ENCODE peak calls at places on chromosomes 16 and 17, in five cellular contexts. One of them, this sample, is unnamed.

GRCh38 chr16:26787924-26788323 is 278.8 kb upstream of the C16orf82 start:
- DNase-seq in CD8-positive, alpha-beta memory T cell: no peak
- DNase-seq in A549: no peak
- DNase-seq in nephron progenitor cell: no peak
- DNase-seq in EH: no peak
- DNase-seq in this sample: no peak

GRCh38 chr17:60173304-60173807 is 23.6 kb downstream of the CA4 start:
- DNase-seq in CD8-positive, alpha-beta memory T cell: no peak
- DNase-seq in A549: no peak
- DNase-seq in nephron progenitor cell: no peak
- DNase-seq in EH: peak
- DNase-seq in this sample: no peak

GRCh38 chr17:54972406-54973138 is 4.0 kb downstream of the STXBP4 start:
- DNase-seq in nephron progenitor cell: no peak
- DNase-seq in A549: no peak
- DNase-seq in EH: no peak
- DNase-seq in CD8-positive, alpha-beta memory T cell: no peak
- DNase-seq in this sample: no peak

GRCh38 chr17:58960068-58960467 is 146.6 kb downstream of the TRIM37 start:
- DNase-seq in CD8-positive, alpha-beta memory T cell: no peak
- DNase-seq in nephron progenitor cell: no peak
- DNase-seq in EH: peak
- DNase-seq in A549: peak
- DNase-seq in this sample: no peak

GRCh38 chr16:29675811-29676643 is 3.0 kb upstream of the QPRT start:
- DNase-seq in EH: peak
- DNase-seq in CD8-positive, alpha-beta memory T cell: no peak
- DNase-seq in A549: peak
- DNase-seq in nephron progenitor cell: no peak
- DNase-seq in this sample: no peak

GRCh38 chr17:6323626-6324356 is 111.1 kb downstream of the AIPL1 start:
- DNase-seq in EH: peak
- DNase-seq in nephron progenitor cell: no peak
- DNase-seq in CD8-positive, alpha-beta memory T cell: no peak
- DNase-seq in A549: no peak
- DNase-seq in this sample: no peak

GRCh38 chr17:81518113-81518784 is 5.7 kb upstream of the ACTG1 start:
- DNase-seq in CD8-positive, alpha-beta memory T cell: no peak
- DNase-seq in nephron progenitor cell: peak
- DNase-seq in EH: peak
- DNase-seq in A549: no peak
- DNase-seq in this sample: no peak

GRCh38 chr16:50741225-50741807 is 570 bp upstream of the CYLD start:
- DNase-seq in CD8-positive, alpha-beta memory T cell: no peak
- DNase-seq in A549: no peak
- DNase-seq in nephron progenitor cell: no peak
- DNase-seq in EH: no peak
- DNase-seq in this sample: no peak

GRCh38 chr16:77409311-77409710 is 25.5 kb downstream of the ADAMTS18 start:
- DNase-seq in nephron progenitor cell: peak
- DNase-seq in A549: no peak
- DNase-seq in CD8-positive, alpha-beta memory T cell: no peak
- DNase-seq in EH: no peak
- DNase-seq in this sample: no peak

GRCh38 chr17:80145076-80146075 is 1.6 kb downstream of the EIF4A3 start:
- DNase-seq in CD8-positive, alpha-beta memory T cell: no peak
- DNase-seq in nephron progenitor cell: no peak
- DNase-seq in EH: peak
- DNase-seq in A549: no peak
- DNase-seq in this sample: no peak

GRCh38 chr16:11670171-11671131 is 2.2 kb downstream of the SNN start:
- DNase-seq in nephron progenitor cell: no peak
- DNase-seq in EH: no peak
- DNase-seq in A549: no peak
- DNase-seq in CD8-positive, alpha-beta memory T cell: peak
- DNase-seq in this sample: peak

GRCh38 chr16:67542464-67542863 is 13.8 kb downstream of the RIPOR1 start:
- DNase-seq in EH: peak
- DNase-seq in CD8-positive, alpha-beta memory T cell: peak
- DNase-seq in nephron progenitor cell: no peak
- DNase-seq in A549: peak
- DNase-seq in this sample: peak

GRCh38 chr17:17663160-17664072 is 17.8 kb upstream of the RAI1 start:
- DNase-seq in A549: peak
- DNase-seq in CD8-positive, alpha-beta memory T cell: peak
- DNase-seq in nephron progenitor cell: peak
- DNase-seq in EH: peak
- DNase-seq in this sample: peak

GRCh38 chr17:59178266-59178665 is 22.7 kb downstream of the PRR11 start:
- DNase-seq in CD8-positive, alpha-beta memory T cell: no peak
- DNase-seq in nephron progenitor cell: no peak
- DNase-seq in A549: no peak
- DNase-seq in EH: no peak
- DNase-seq in this sample: no peak

GRCh38 chr17:34371405-34371804 is 8.4 kb upstream of the CCL1 start:
- DNase-seq in A549: no peak
- DNase-seq in EH: no peak
- DNase-seq in nephron progenitor cell: no peak
- DNase-seq in CD8-positive, alpha-beta memory T cell: no peak
- DNase-seq in this sample: no peak

GRCh38 chr16:842061-842476 is 41.5 kb upstream of the GNG13 start:
- DNase-seq in A549: no peak
- DNase-seq in nephron progenitor cell: no peak
- DNase-seq in EH: no peak
- DNase-seq in CD8-positive, alpha-beta memory T cell: no peak
- DNase-seq in this sample: no peak

GRCh38 chr17:6461792-6462524 is 17.7 kb downstream of the PIMREG start:
- DNase-seq in nephron progenitor cell: no peak
- DNase-seq in EH: no peak
- DNase-seq in CD8-positive, alpha-beta memory T cell: no peak
- DNase-seq in A549: no peak
- DNase-seq in this sample: no peak

GRCh38 chr17:18277076-18277475 is 16.6 kb downstream of the MIEF2 start:
- DNase-seq in A549: no peak
- DNase-seq in nephron progenitor cell: no peak
- DNase-seq in CD8-positive, alpha-beta memory T cell: no peak
- DNase-seq in EH: no peak
- DNase-seq in this sample: no peak

GRCh38 chr16:86026916-86027315 is 128.0 kb downstream of the IRF8 start:
- DNase-seq in EH: no peak
- DNase-seq in nephron progenitor cell: no peak
- DNase-seq in A549: no peak
- DNase-seq in CD8-positive, alpha-beta memory T cell: no peak
- DNase-seq in this sample: no peak

GRCh38 chr16:22070361-22071351 is 21.7 kb upstream of the VWA3A start:
- DNase-seq in A549: no peak
- DNase-seq in CD8-positive, alpha-beta memory T cell: no peak
- DNase-seq in EH: no peak
- DNase-seq in nephron progenitor cell: no peak
- DNase-seq in this sample: no peak

GRCh38 chr16:69762843-69763556 is 868 bp downstream of the WWP2 start:
- DNase-seq in nephron progenitor cell: no peak
- DNase-seq in A549: no peak
- DNase-seq in CD8-positive, alpha-beta memory T cell: peak
- DNase-seq in EH: peak
- DNase-seq in this sample: no peak

GRCh38 chr16:82055728-82056549 is 20.9 kb downstream of the HSD17B2 start:
- DNase-seq in A549: no peak
- DNase-seq in CD8-positive, alpha-beta memory T cell: no peak
- DNase-seq in EH: no peak
- DNase-seq in nephron progenitor cell: no peak
- DNase-seq in this sample: no peak

GRCh38 chr17:37117743-37118142 is 169.0 kb downstream of the AATF start:
- DNase-seq in EH: no peak
- DNase-seq in nephron progenitor cell: no peak
- DNase-seq in A549: no peak
- DNase-seq in CD8-positive, alpha-beta memory T cell: no peak
- DNase-seq in this sample: no peak

GRCh38 chr17:31488982-31489294 is 97.5 kb downstream of the RAB11FIP4 start:
- DNase-seq in A549: no peak
- DNase-seq in CD8-positive, alpha-beta memory T cell: peak
- DNase-seq in nephron progenitor cell: no peak
- DNase-seq in EH: no peak
- DNase-seq in this sample: no peak

GRCh38 chr17:15511142-15511541 is 43.7 kb upstream of the CDRT4 start:
- DNase-seq in nephron progenitor cell: no peak
- DNase-seq in EH: no peak
- DNase-seq in A549: no peak
- DNase-seq in CD8-positive, alpha-beta memory T cell: no peak
- DNase-seq in this sample: no peak

GRCh38 chr16:72928089-72928981 is 119.6 kb downstream of the ZFHX3 start:
- DNase-seq in CD8-positive, alpha-beta memory T cell: no peak
- DNase-seq in EH: no peak
- DNase-seq in nephron progenitor cell: no peak
- DNase-seq in A549: no peak
- DNase-seq in this sample: no peak

GRCh38 chr16:55506083-55506482 is 2.8 kb upstream of the LPCAT2 start:
- DNase-seq in EH: no peak
- DNase-seq in nephron progenitor cell: no peak
- DNase-seq in CD8-positive, alpha-beta memory T cell: no peak
- DNase-seq in A549: no peak
- DNase-seq in this sample: no peak

GRCh38 chr17:76166168-76166567 is 25.1 kb upstream of the FOXJ1 start:
- DNase-seq in CD8-positive, alpha-beta memory T cell: no peak
- DNase-seq in A549: no peak
- DNase-seq in nephron progenitor cell: no peak
- DNase-seq in EH: peak
- DNase-seq in this sample: no peak

GRCh38 chr17:47257651-47258339 is 4.2 kb downstream of the ITGB3 start:
- DNase-seq in A549: no peak
- DNase-seq in EH: peak
- DNase-seq in nephron progenitor cell: no peak
- DNase-seq in CD8-positive, alpha-beta memory T cell: no peak
- DNase-seq in this sample: no peak

GRCh38 chr17:42233148-42233547 is 38.9 kb upstream of the GHDC start:
- DNase-seq in nephron progenitor cell: no peak
- DNase-seq in CD8-positive, alpha-beta memory T cell: no peak
- DNase-seq in EH: peak
- DNase-seq in A549: no peak
- DNase-seq in this sample: no peak